ENCODE peak calls at places on chromosomes 16 and 17, in five cellular contexts. P is upper lobe of left lung, D is progenitor cell of endocrine pancreas, I is pancreas, B is NB4. C is an unnamed sample.

GRCh38 chr16:75629132-75629531 is 6.1 kb upstream of the ADAT1 start:
- DNase-seq in P (no peak), D (no peak), I (no peak), B (no peak), C (no peak)

GRCh38 chr17:10702574-10702973 is 5.2 kb downstream of the ADPRM start:
- DNase-seq in P (no peak), D (no peak), I (no peak), B (peak), C (no peak)

GRCh38 chr16:11429823-11430222 is 84.6 kb downstream of the RMI2 start:
- DNase-seq in P (peak), D (no peak), I (no peak), B (no peak), C (no peak)

GRCh38 chr16:88014201-88014781 is 63.1 kb downstream of the BANP start:
- DNase-seq in P (no peak), D (no peak), I (no peak), B (no peak), C (peak)

GRCh38 chr17:78789663-78790181 is 7.6 kb upstream of the CYTH1 start:
- DNase-seq in P (peak), D (no peak), I (peak), B (no peak), C (no peak)

GRCh38 chr16:3444032-3444388 is 530 bp downstream of the NAA60 start:
- DNase-seq in P (no peak), D (no peak), I (no peak), B (peak), C (no peak)

GRCh38 chr16:49003992-49004391 is 277.6 kb downstream of the CBLN1 start:
- DNase-seq in P (no peak), D (no peak), I (no peak), B (no peak), C (no peak)

GRCh38 chr16:87671221-87671620 is 68.9 kb downstream of the JPH3 start:
- DNase-seq in P (no peak), D (no peak), I (no peak), B (no peak), C (no peak)

GRCh38 chr16:86825631-86826030 is 247.3 kb downstream of the FOXL1 start:
- DNase-seq in P (no peak), D (no peak), I (no peak), B (no peak), C (no peak)

GRCh38 chr17:74759243-74759801 is 10.9 kb downstream of the NHERF1 start:
- DNase-seq in P (no peak), D (no peak), I (no peak), B (peak), C (no peak)

GRCh38 chr17:38980455-38981217 is 13.4 kb upstream of the FBXO47 start:
- DNase-seq in P (no peak), D (no peak), I (no peak), B (no peak), C (no peak)

GRCh38 chr16:4426021-4426684 is 485 bp downstream of the DNAJA3 start:
- DNase-seq in P (no peak), D (no peak), I (no peak), B (peak), C (no peak)

GRCh38 chr17:44251062-44251461 is 16.9 kb downstream of the SLC4A1 start:
- DNase-seq in P (no peak), D (no peak), I (no peak), B (no peak), C (no peak)

GRCh38 chr17:7263071-7263800 is 958 bp upstream of the CLDN7 start:
- DNase-seq in P (peak), D (peak), I (peak), B (no peak), C (peak)

GRCh38 chr16:19936431-19936830 is 51.8 kb upstream of the GPRC5B start:
- DNase-seq in P (no peak), D (no peak), I (no peak), B (peak), C (no peak)

GRCh38 chr17:6543079-6544010 is 13.0 kb downstream of the PITPNM3 start:
- DNase-seq in P (no peak), D (no peak), I (no peak), B (no peak), C (no peak)

GRCh38 chr17:75295220-75296158 is 6.3 kb upstream of the SLC25A19 start:
- DNase-seq in P (no peak), D (no peak), I (no peak), B (peak), C (peak)

GRCh38 chr16:52439750-52440149 is 107.2 kb downstream of the TOX3 start:
- DNase-seq in P (no peak), D (no peak), I (no peak), B (no peak), C (no peak)

GRCh38 chr17:74152591-74153455 is 50.7 kb upstream of the RPL38 start:
- DNase-seq in P (no peak), D (no peak), I (no peak), B (no peak), C (no peak)

GRCh38 chr17:68953340-68953997 is 1.7 kb downstream of the ABCA8 start:
- DNase-seq in P (no peak), D (no peak), I (no peak), B (no peak), C (no peak)

GRCh38 chr17:40622509-40622928 is 25.1 kb downstream of the SMARCE1 start:
- DNase-seq in P (no peak), D (no peak), I (no peak), B (peak), C (no peak)

GRCh38 chr16:81066700-81067099 is 10.3 kb downstream of the C16orf46 start:
- DNase-seq in P (no peak), D (no peak), I (no peak), B (no peak), C (no peak)

GRCh38 chr16:87582966-87583325 is 19.4 kb upstream of the JPH3 start:
- DNase-seq in P (no peak), D (no peak), I (no peak), B (no peak), C (no peak)

GRCh38 chr17:79667121-79667715 is 56.4 kb upstream of the RBFOX3 start:
- DNase-seq in P (no peak), D (no peak), I (no peak), B (no peak), C (no peak)

GRCh38 chr16:66026211-66026610 is 340.3 kb upstream of the CDH5 start:
- DNase-seq in P (no peak), D (no peak), I (no peak), B (peak), C (no peak)

GRCh38 chr17:41777157-41777578 is 9.3 kb downstream of the JUP start:
- DNase-seq in P (no peak), D (no peak), I (no peak), B (no peak), C (no peak)

GRCh38 chr17:7041607-7042506 is 2.0 kb downstream of the SLC16A11 start:
- DNase-seq in P (no peak), D (no peak), I (no peak), B (no peak), C (no peak)

GRCh38 chr17:50371526-50371925 is 1.5 kb downstream of the MRPL27 start:
- DNase-seq in P (no peak), D (no peak), I (no peak), B (no peak), C (no peak)

GRCh38 chr16:22712471-22712870 is 101.5 kb upstream of the HS3ST2 start:
- DNase-seq in P (no peak), D (no peak), I (no peak), B (no peak), C (no peak)

GRCh38 chr16:13708361-13708760 is 211.6 kb upstream of the ERCC4 start:
- DNase-seq in P (no peak), D (no peak), I (no peak), B (no peak), C (no peak)

GRCh38 chr16:87189426-87189825 is 127.8 kb downstream of the C16orf95 start:
- DNase-seq in P (no peak), D (no peak), I (no peak), B (no peak), C (no peak)

GRCh38 chr16:55661842-55662479 is 6.2 kb downstream of the SLC6A2 start:
- DNase-seq in P (no peak), D (no peak), I (no peak), B (no peak), C (no peak)

GRCh38 chr17:80720624-80721577 is 176.3 kb downstream of the RPTOR start:
- DNase-seq in P (no peak), D (no peak), I (no peak), B (no peak), C (no peak)

GRCh38 chr16:30534368-30535105 is at the start of gene ZNF747:
- DNase-seq in P (peak), D (peak), I (peak), B (peak), C (peak)

GRCh38 chr17:82332669-82333278 is 792 bp downstream of the SECTM1 start:
- DNase-seq in P (peak), D (no peak), I (peak), B (peak), C (peak)

GRCh38 chr17:45705123-45706009 is 78.8 kb upstream of the CRHR1 start:
- DNase-seq in P (peak), D (no peak), I (no peak), B (peak), C (no peak)

GRCh38 chr16:28829747-28830146 is 6.9 kb downstream of the ATXN2L start:
- DNase-seq in P (no peak), D (no peak), I (no peak), B (no peak), C (no peak)

GRCh38 chr17:77374170-77374936 is 233.6 kb downstream of the SEC14L1 start:
- DNase-seq in P (peak), D (peak), I (peak), B (peak), C (peak)

GRCh38 chr17:81537343-81537855 is 9.2 kb downstream of the FSCN2 start:
- DNase-seq in P (peak), D (peak), I (peak), B (peak), C (no peak)

GRCh38 chr16:986411-986810 is 4.8 kb downstream of the SOX8 start:
- DNase-seq in P (no peak), D (no peak), I (no peak), B (no peak), C (no peak)

GRCh38 chr16:69745959-69746358 is 8.8 kb downstream of the NOB1 start:
- DNase-seq in P (no peak), D (no peak), I (no peak), B (no peak), C (no peak)
- TF ChIP-seq CTCF in P (no peak), D (no peak), I (no peak), B (no peak), C (no peak)

GRCh38 chr17:17751996-17752821 is 71.0 kb downstream of the RAI1 start:
- DNase-seq in P (peak), D (peak), I (peak), B (peak), C (peak)
- TF ChIP-seq CTCF in P (peak), D (peak), I (no peak), B (peak), C (peak)

GRCh38 chr16:16183562-16183961 is 39.7 kb downstream of the ABCC6 start:
- DNase-seq in P (no peak), D (no peak), I (no peak), B (peak), C (no peak)
- TF ChIP-seq CTCF in P (no peak), D (peak), I (no peak), B (peak), C (peak)

DNA sequence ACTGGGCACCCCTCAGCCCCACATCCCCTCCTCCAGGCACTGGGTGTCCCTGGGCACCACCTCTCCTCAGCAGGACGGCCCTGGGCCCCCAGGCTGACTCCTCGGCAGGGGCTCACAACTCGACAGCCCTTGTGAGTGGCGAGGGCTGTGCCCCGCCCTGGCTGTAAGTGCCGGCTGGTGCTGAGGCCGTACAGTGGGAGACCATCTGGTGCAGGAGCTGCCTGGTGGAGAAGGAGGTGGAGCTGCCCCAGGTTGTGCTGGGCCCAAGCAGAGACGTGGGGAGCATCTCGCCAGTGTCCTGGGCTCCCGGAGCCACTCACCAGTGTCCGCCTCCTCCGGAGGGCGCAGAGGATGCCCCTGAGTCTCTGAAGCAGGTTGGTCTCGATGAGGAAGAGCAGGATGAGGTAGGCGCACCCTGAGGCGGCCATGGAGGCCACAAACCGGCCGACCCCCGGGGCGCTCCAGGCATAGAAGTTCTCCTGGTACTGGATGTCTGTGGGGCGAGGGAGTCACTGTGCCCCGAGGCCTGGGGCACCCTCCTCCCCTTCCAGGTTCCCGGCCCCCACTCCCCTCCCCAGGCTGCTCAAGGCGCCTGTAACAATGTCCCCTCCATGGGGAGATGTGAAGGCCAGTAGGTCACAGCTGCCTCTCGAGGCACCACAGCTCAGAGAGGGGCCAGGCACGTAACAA is 15.1 kb upstream of the RNPS1 start:
- DNase-seq in P (no peak), D (no peak), I (no peak), B (no peak), C (no peak)
- TF ChIP-seq CTCF in P (no peak), D (no peak), I (no peak), B (no peak), C (no peak)

GRCh38 chr17:29595107-29595942 is 2.4 kb downstream of the ANKRD13B start:
- DNase-seq in P (no peak), D (no peak), I (no peak), B (no peak), C (no peak)

GRCh38 chr17:29594441-29595090 is 1.6 kb downstream of the ANKRD13B start:
- DNase-seq in P (no peak), D (no peak), I (peak), B (no peak), C (no peak)

GRCh38 chr17:29592850-29593545 is at the start of gene ANKRD13B:
- DNase-seq in P (no peak), D (no peak), I (peak), B (peak), C (no peak)

GRCh38 chr17:29591737-29592624 is 951 bp upstream of the ANKRD13B start:
- DNase-seq in P (peak), D (peak), I (peak), B (peak), C (no peak)

GRCh38 chr17:29593546-29594440 is 861 bp downstream of the ANKRD13B start:
- DNase-seq in P (no peak), D (no peak), I (peak), B (peak), C (no peak)
- TF ChIP-seq CTCF in P (no peak), D (peak), I (no peak), B (peak), C (no peak)